ENCODE peak calls at places on chromosome 6, in eight cellular contexts. Z, V, R, L, M, D, S and F are unnamed samples.

GRCh38 chr6:90286884-90287488 is 9.7 kb downstream of the BACH2 start:
- DNase-seq in Z (no peak), V (no peak), R (peak), L (no peak), M (peak), D (peak), S (peak), F (peak)

GRCh38 chr6:3392059-3392458 is 64.8 kb downstream of the SLC22A23 start:
- DNase-seq in Z (no peak), V (no peak), R (no peak), L (no peak), M (no peak), D (no peak), S (no peak), F (no peak)

GRCh38 chr6:142856857-142857608 is 87.9 kb downstream of the HIVEP2 start:
- DNase-seq in Z (no peak), V (no peak), R (no peak), L (no peak), M (peak), D (no peak), S (no peak), F (no peak)

GRCh38 chr6:157443066-157443800 is 62.2 kb downstream of the ZDHHC14 start:
- DNase-seq in Z (peak), V (no peak), R (no peak), L (no peak), M (no peak), D (no peak), S (no peak), F (peak)

GRCh38 chr6:7216941-7217621 is 95.9 kb downstream of the SSR1 start:
- DNase-seq in Z (no peak), V (no peak), R (peak), L (peak), M (no peak), D (no peak), S (no peak), F (no peak)

GRCh38 chr6:26234421-26235239 is 130.4 kb upstream of the BTN3A2 start:
- DNase-seq in Z (peak), V (peak), R (peak), L (peak), M (peak), D (peak), S (peak), F (peak)

GRCh38 chr6:138588805-138589434 is 89.6 kb upstream of the NHSL1 start:
- DNase-seq in Z (peak), V (peak), R (peak), L (peak), M (peak), D (peak), S (peak), F (peak)

GRCh38 chr6:15008269-15008668 is 237.6 kb upstream of the JARID2 start:
- DNase-seq in Z (no peak), V (no peak), R (no peak), L (no peak), M (no peak), D (no peak), S (no peak), F (no peak)

GRCh38 chr6:53811082-53811481 is 16.3 kb downstream of the LRRC1 start:
- DNase-seq in Z (peak), V (no peak), R (peak), L (no peak), M (no peak), D (no peak), S (no peak), F (no peak)

GRCh38 chr6:408599-409102 is 17.1 kb downstream of the IRF4 start:
- DNase-seq in Z (peak), V (no peak), R (peak), L (peak), M (no peak), D (peak), S (no peak), F (peak)

GRCh38 chr6:89986650-89987074 is 92.4 kb downstream of the GJA10 start:
- DNase-seq in Z (peak), V (no peak), R (no peak), L (no peak), M (no peak), D (no peak), S (no peak), F (no peak)

GRCh38 chr6:66328181-66328580 is 621.2 kb upstream of the EYS start:
- DNase-seq in Z (no peak), V (no peak), R (no peak), L (no peak), M (no peak), D (no peak), S (no peak), F (no peak)

GRCh38 chr6:169424149-169424804 is 170.6 kb upstream of the THBS2 start:
- DNase-seq in Z (no peak), V (no peak), R (no peak), L (no peak), M (no peak), D (no peak), S (no peak), F (no peak)
- H3K4me3 ChIP-seq in Z (no peak), V (no peak), R (no peak), L (peak), M (no peak), D (no peak), S (no peak), F (no peak)

DNA sequence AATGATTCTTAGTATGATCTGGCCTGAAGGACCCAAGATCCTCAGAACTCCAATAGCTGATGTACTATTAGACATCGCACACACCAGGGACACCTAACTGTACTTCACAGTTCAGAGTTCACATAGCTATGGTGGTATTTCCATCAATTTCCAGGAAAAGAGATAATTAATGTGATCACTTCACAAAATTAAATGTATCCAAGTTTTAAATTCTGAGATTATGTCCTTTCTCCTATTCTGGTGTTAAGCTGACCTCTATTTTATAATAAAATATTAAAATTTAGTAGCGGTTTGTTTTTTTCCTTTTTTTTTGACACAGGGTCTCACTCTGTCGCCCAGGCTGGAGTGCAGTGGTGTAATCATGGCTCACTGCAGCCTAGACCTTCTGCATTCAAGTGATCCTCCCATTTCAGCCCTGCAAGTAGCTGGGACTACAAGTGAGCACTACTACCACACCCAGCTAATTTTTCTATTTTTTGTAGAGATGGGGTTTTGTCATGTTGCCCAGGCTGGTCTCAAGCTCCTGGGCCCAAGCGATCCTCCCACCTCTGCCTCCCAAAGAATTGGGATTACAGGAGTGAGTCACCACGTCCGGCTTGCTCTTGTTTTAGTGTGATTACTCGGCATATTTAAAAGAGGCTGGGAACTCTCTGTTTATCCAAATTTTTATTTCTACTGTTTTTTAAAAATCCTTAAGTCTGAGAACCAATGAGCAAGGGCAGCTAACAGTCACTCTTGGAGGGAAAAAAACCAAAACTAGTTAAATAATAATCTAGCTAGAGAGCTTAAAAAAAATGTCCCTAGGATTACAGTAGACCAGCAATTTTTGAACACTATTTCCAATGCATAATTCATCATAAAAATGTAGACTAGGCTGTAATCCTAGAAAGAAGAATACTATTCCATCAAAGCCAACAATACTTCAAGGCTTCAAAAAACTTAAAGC is 16.0 kb downstream of the KIF13A start:
- DNase-seq in Z (peak), V (no peak), R (peak), L (no peak), M (no peak), D (peak), S (no peak), F (peak)
- H3K4me3 ChIP-seq in Z (no peak), V (no peak), R (no peak), L (no peak), M (no peak), D (no peak), S (no peak), F (no peak)

GRCh38 chr6:163419413-163420314 is 5.1 kb downstream of the QKI start:
- DNase-seq in Z (peak), V (no peak), R (no peak), L (no peak), M (no peak), D (peak), S (no peak), F (peak)
- H3K4me3 ChIP-seq in Z (peak), V (peak), R (no peak), L (peak), M (no peak), D (peak), S (no peak), F (peak)

GRCh38 chr6:168495133-168495532 is 54.1 kb downstream of the SMOC2 start:
- DNase-seq in Z (no peak), V (no peak), R (no peak), L (no peak), M (no peak), D (no peak), S (no peak), F (no peak)

GRCh38 chr6:168497381-168497780 is 56.4 kb downstream of the SMOC2 start:
- DNase-seq in Z (no peak), V (no peak), R (no peak), L (no peak), M (no peak), D (no peak), S (no peak), F (no peak)

GRCh38 chr6:168495636-168496035 is 54.7 kb downstream of the SMOC2 start:
- DNase-seq in Z (no peak), V (no peak), R (no peak), L (no peak), M (no peak), D (no peak), S (no peak), F (no peak)

GRCh38 chr6:168496139-168496840 is 55.3 kb downstream of the SMOC2 start:
- DNase-seq in Z (no peak), V (no peak), R (no peak), L (no peak), M (no peak), D (peak), S (no peak), F (no peak)

GRCh38 chr6:168496932-168497331 is 55.9 kb downstream of the SMOC2 start:
- DNase-seq in Z (no peak), V (no peak), R (no peak), L (no peak), M (no peak), D (no peak), S (no peak), F (no peak)
- H3K4me3 ChIP-seq in Z (no peak), V (no peak), R (no peak), L (no peak), M (no peak), D (no peak), S (no peak), F (no peak)

GRCh38 chr6:5025911-5026819 is 22.3 kb upstream of the RPP40 start:
- DNase-seq in Z (peak), V (peak), R (peak), L (peak), M (no peak), D (peak), S (no peak), F (peak)
- H3K4me3 ChIP-seq in Z (peak), V (peak), R (peak), L (peak), M (peak), D (peak), S (no peak), F (peak)